ENCODE peak calls at places on chromosomes 16 and 17, in eight cellular contexts. M, Y, E, L, R, F, D and B are unnamed samples.

GRCh38 chr17:8366231-8366630 is 10.3 kb downstream of the KRABD2 start:
- ATAC-seq in D (no peak), Y (no peak), L (no peak), F (no peak), M (no peak), R (no peak), E (no peak), B (no peak)

GRCh38 chr16:14545346-14545884 is 84.6 kb downstream of the PARN start:
- ATAC-seq in F (no peak), L (no peak), D (no peak), R (no peak), M (no peak), E (no peak), Y (no peak), B (no peak)

GRCh38 chr16:2244301-2244700 is 7.1 kb downstream of the ECI1 start:
- ATAC-seq in R (no peak), M (no peak), D (no peak), L (no peak), F (no peak), E (no peak), Y (peak; percentile 64), B (no peak)

GRCh38 chr17:39001703-39002637 is 34.8 kb upstream of the FBXO47 start:
- ATAC-seq in Y (peak; percentile 50), E (no peak), R (peak; percentile 92), L (no peak), D (no peak), F (no peak), M (peak; percentile 81), B (no peak)

GRCh38 chr16:49643429-49644142 is 212.3 kb downstream of the ZNF423 start:
- ATAC-seq in D (no peak), Y (peak; percentile 5), E (no peak), L (no peak), R (peak; percentile 39), F (no peak), M (no peak), B (no peak)

GRCh38 chr17:1111599-1112443 is 68.0 kb downstream of the ABR start:
- ATAC-seq in E (no peak), Y (no peak), M (no peak), F (no peak), D (no peak), R (peak; percentile 2), L (no peak), B (no peak)

GRCh38 chr16:12362482-12363458 is 386.2 kb downstream of the SNX29 start:
- ATAC-seq in E (no peak), L (no peak), R (peak; percentile 74), Y (no peak), D (no peak), F (no peak), M (no peak), B (no peak)

GRCh38 chr16:19560078-19560477 is 4.6 kb downstream of the VPS35L start:
- ATAC-seq in L (no peak), M (no peak), R (no peak), E (no peak), Y (no peak), D (no peak), F (no peak), B (no peak)

GRCh38 chr17:50281739-50282401 is 7.6 kb downstream of the TMEM92 start:
- ATAC-seq in M (no peak), L (no peak), F (no peak), E (no peak), D (no peak), Y (no peak), R (no peak), B (no peak)

GRCh38 chr17:76687278-76688164 is 23.2 kb downstream of the MXRA7 start:
- ATAC-seq in D (no peak), R (peak; percentile 79), M (no peak), E (no peak), Y (peak; percentile 6), L (no peak), F (no peak), B (no peak)

GRCh38 chr17:507441-507840 is 154.8 kb upstream of the RPH3AL start:
- ATAC-seq in R (no peak), Y (no peak), E (no peak), M (no peak), F (no peak), D (no peak), L (no peak), B (no peak)

GRCh38 chr17:72394531-72394930 is 273.7 kb downstream of the SOX9 start:
- ATAC-seq in R (no peak), D (no peak), Y (no peak), L (no peak), E (no peak), F (no peak), M (no peak), B (no peak)

GRCh38 chr17:82477934-82478333 is 19.4 kb downstream of the NARF start:
- ATAC-seq in L (no peak), E (no peak), F (no peak), Y (no peak), M (no peak), R (no peak), D (no peak), B (no peak)

GRCh38 chr17:867896-868489 is 85.8 kb downstream of the MRM3 start:
- ATAC-seq in F (no peak), E (no peak), D (no peak), Y (no peak), L (no peak), M (no peak), R (no peak), B (no peak)

GRCh38 chr17:21200590-21201301 is 13.2 kb downstream of the TMEM11 start:
- ATAC-seq in M (no peak), F (no peak), D (no peak), R (no peak), L (no peak), E (no peak), Y (no peak), B (no peak)

GRCh38 chr17:40956401-40957254 is 10.1 kb downstream of the KRT39 start:
- ATAC-seq in M (no peak), L (no peak), F (peak; percentile 73), E (no peak), R (no peak), Y (no peak), D (no peak), B (no peak)

GRCh38 chr16:10987361-10988163 is 43.2 kb downstream of the CLEC16A start:
- ATAC-seq in M (no peak), F (no peak), L (no peak), Y (no peak), R (no peak), E (peak; percentile 48), D (peak; percentile 27), B (peak; percentile 29)

GRCh38 chr16:57645691-57646387 is 17.4 kb downstream of the ADGRG1 start:
- ATAC-seq in E (no peak), Y (no peak), D (no peak), R (peak; percentile 35), M (no peak), L (no peak), F (no peak), B (no peak)

GRCh38 chr17:73262676-73263642 is 1.3 kb upstream of the CPSF4L start:
- ATAC-seq in E (no peak), Y (peak; percentile 87), L (no peak), F (peak; percentile 27), R (peak; percentile 11), D (no peak), M (no peak), B (no peak)

GRCh38 chr17:29929006-29929543 is 953 bp downstream of the SSH2 start:
- ATAC-seq in R (peak; percentile 2), D (peak; percentile 3), Y (peak; percentile 19), F (peak; percentile 10), L (no peak), E (no peak), M (peak; percentile 48), B (no peak)

GRCh38 chr17:74429604-74430384 is 2.1 kb upstream of the GPRC5C start:
- ATAC-seq in Y (peak; percentile 0), L (peak; percentile 47), F (no peak), R (peak; percentile 45), E (no peak), M (peak; percentile 44), D (peak; percentile 56), B (peak; percentile 67)

GRCh38 chr17:36602924-36603384 is 1.6 kb downstream of the MRM1 start:
- ATAC-seq in E (peak; percentile 26), M (peak; percentile 29), F (no peak), Y (peak; percentile 11), R (no peak), L (peak; percentile 43), D (peak; percentile 41), B (no peak)

GRCh38 chr17:16190703-16191360 is 24.5 kb downstream of the NCOR1 start:
- ATAC-seq in Y (no peak), R (no peak), D (no peak), M (no peak), E (no peak), L (no peak), F (no peak), B (no peak)

GRCh38 chr17:79324219-79324618 is 249.6 kb downstream of the ENGASE start:
- ATAC-seq in R (no peak), F (no peak), E (no peak), M (no peak), Y (no peak), D (no peak), L (no peak), B (no peak)

GRCh38 chr16:64282181-64282580 is 839.7 kb downstream of the CDH11 start:
- ATAC-seq in R (no peak), D (no peak), F (no peak), L (no peak), M (no peak), Y (no peak), E (no peak), B (no peak)

GRCh38 chr17:56173026-56173425 is 19.8 kb downstream of the ANKFN1 start:
- ATAC-seq in D (no peak), L (no peak), Y (no peak), E (no peak), R (no peak), F (no peak), M (no peak), B (no peak)